ENCODE peak calls at places on chromosome 16, in ten cellular contexts. One of them, this sample, is unnamed.

GRCh38 chr16:54239441-54239840 is 47.1 kb downstream of the IRX3 start:
- DNase-seq in H1: no peak
- DNase-seq in HepG2: no peak
- DNase-seq in tibial nerve: peak
- DNase-seq in lower leg skin: peak
- DNase-seq in prostate gland: no peak
- DNase-seq in heart left ventricle: peak
- DNase-seq in adrenal gland: no peak
- DNase-seq in transverse colon: no peak
- DNase-seq in suprapubic skin: no peak
- DNase-seq in this sample: no peak

GRCh38 chr16:57446530-57447141 is 549 bp downstream of the CIAPIN1 start:
- DNase-seq in HepG2: no peak
- DNase-seq in heart left ventricle: peak
- DNase-seq in suprapubic skin: peak
- DNase-seq in tibial nerve: peak
- DNase-seq in adrenal gland: peak
- DNase-seq in H1: no peak
- DNase-seq in lower leg skin: peak
- DNase-seq in transverse colon: peak
- DNase-seq in prostate gland: no peak
- DNase-seq in this sample: peak

GRCh38 chr16:59697746-59698145 is 963.6 kb upstream of the GOT2 start:
- DNase-seq in suprapubic skin: no peak
- DNase-seq in adrenal gland: no peak
- DNase-seq in heart left ventricle: no peak
- DNase-seq in lower leg skin: no peak
- DNase-seq in tibial nerve: no peak
- DNase-seq in transverse colon: no peak
- DNase-seq in H1: no peak
- DNase-seq in HepG2: no peak
- DNase-seq in prostate gland: no peak
- DNase-seq in this sample: no peak

GRCh38 chr16:27945233-27945975 is 118.1 kb downstream of the GSG1L start:
- DNase-seq in heart left ventricle: no peak
- DNase-seq in adrenal gland: no peak
- DNase-seq in prostate gland: no peak
- DNase-seq in tibial nerve: no peak
- DNase-seq in HepG2: no peak
- DNase-seq in transverse colon: no peak
- DNase-seq in suprapubic skin: peak
- DNase-seq in H1: peak
- DNase-seq in lower leg skin: no peak
- DNase-seq in this sample: no peak

GRCh38 chr16:677306-678190 is 2.1 kb downstream of the RHBDL1 start:
- DNase-seq in transverse colon: no peak
- DNase-seq in HepG2: no peak
- DNase-seq in suprapubic skin: no peak
- DNase-seq in lower leg skin: no peak
- DNase-seq in H1: peak
- DNase-seq in heart left ventricle: no peak
- DNase-seq in adrenal gland: no peak
- DNase-seq in prostate gland: no peak
- DNase-seq in tibial nerve: no peak
- DNase-seq in this sample: no peak

GRCh38 chr16:79826732-79827514 is 226.4 kb upstream of the MAF start:
- DNase-seq in suprapubic skin: no peak
- DNase-seq in tibial nerve: no peak
- DNase-seq in adrenal gland: no peak
- DNase-seq in heart left ventricle: no peak
- DNase-seq in transverse colon: no peak
- DNase-seq in prostate gland: no peak
- DNase-seq in lower leg skin: no peak
- DNase-seq in H1: no peak
- DNase-seq in HepG2: no peak
- DNase-seq in this sample: no peak

GRCh38 chr16:12677472-12677871 is 126.2 kb downstream of the CPPED1 start:
- DNase-seq in lower leg skin: no peak
- DNase-seq in suprapubic skin: no peak
- DNase-seq in adrenal gland: no peak
- DNase-seq in transverse colon: no peak
- DNase-seq in prostate gland: no peak
- DNase-seq in HepG2: no peak
- DNase-seq in H1: no peak
- DNase-seq in heart left ventricle: no peak
- DNase-seq in tibial nerve: no peak
- DNase-seq in this sample: no peak

GRCh38 chr16:75110637-75111513 is 5.7 kb downstream of the LDHD start:
- DNase-seq in prostate gland: peak
- DNase-seq in H1: peak
- DNase-seq in transverse colon: peak
- DNase-seq in suprapubic skin: peak
- DNase-seq in HepG2: peak
- DNase-seq in heart left ventricle: peak
- DNase-seq in tibial nerve: peak
- DNase-seq in adrenal gland: peak
- DNase-seq in lower leg skin: peak
- DNase-seq in this sample: peak

GRCh38 chr16:67672306-67672705 is 5.7 kb downstream of the C16orf86 start:
- DNase-seq in transverse colon: no peak
- DNase-seq in H1: no peak
- DNase-seq in adrenal gland: peak
- DNase-seq in heart left ventricle: no peak
- DNase-seq in prostate gland: no peak
- DNase-seq in suprapubic skin: no peak
- DNase-seq in HepG2: no peak
- DNase-seq in tibial nerve: no peak
- DNase-seq in lower leg skin: no peak
- DNase-seq in this sample: peak

GRCh38 chr16:30659507-30660423 is 1.5 kb downstream of the FBRS start:
- DNase-seq in suprapubic skin: no peak
- DNase-seq in heart left ventricle: peak
- DNase-seq in H1: no peak
- DNase-seq in adrenal gland: peak
- DNase-seq in lower leg skin: no peak
- DNase-seq in tibial nerve: no peak
- DNase-seq in prostate gland: peak
- DNase-seq in HepG2: no peak
- DNase-seq in transverse colon: peak
- DNase-seq in this sample: no peak

GRCh38 chr16:15509593-15510520 is 75.5 kb downstream of the BMERB1 start:
- DNase-seq in lower leg skin: no peak
- DNase-seq in H1: peak
- DNase-seq in heart left ventricle: no peak
- DNase-seq in tibial nerve: no peak
- DNase-seq in adrenal gland: no peak
- DNase-seq in prostate gland: no peak
- DNase-seq in transverse colon: no peak
- DNase-seq in suprapubic skin: no peak
- DNase-seq in HepG2: no peak
- DNase-seq in this sample: no peak

GRCh38 chr16:27111486-27111885 is 44.8 kb downstream of the C16orf82 start:
- DNase-seq in tibial nerve: no peak
- DNase-seq in HepG2: no peak
- DNase-seq in prostate gland: no peak
- DNase-seq in adrenal gland: no peak
- DNase-seq in H1: no peak
- DNase-seq in suprapubic skin: no peak
- DNase-seq in lower leg skin: peak
- DNase-seq in transverse colon: no peak
- DNase-seq in heart left ventricle: no peak
- DNase-seq in this sample: no peak

GRCh38 chr16:69393898-69394849 is 8.4 kb upstream of the TERF2 start:
- DNase-seq in tibial nerve: no peak
- DNase-seq in lower leg skin: no peak
- DNase-seq in suprapubic skin: no peak
- DNase-seq in H1: no peak
- DNase-seq in HepG2: no peak
- DNase-seq in prostate gland: no peak
- DNase-seq in adrenal gland: no peak
- DNase-seq in heart left ventricle: no peak
- DNase-seq in transverse colon: no peak
- DNase-seq in this sample: no peak

GRCh38 chr16:1826691-1827573 is at the start of the genes FAHD1 and HAGH:
- DNase-seq in prostate gland: peak
- DNase-seq in transverse colon: peak
- DNase-seq in H1: peak
- DNase-seq in adrenal gland: peak
- DNase-seq in heart left ventricle: peak
- DNase-seq in suprapubic skin: peak
- DNase-seq in HepG2: peak
- DNase-seq in lower leg skin: peak
- DNase-seq in tibial nerve: peak
- DNase-seq in this sample: peak
- TF ChIP-seq POLR2A in prostate gland: peak
- TF ChIP-seq POLR2A in transverse colon: peak
- TF ChIP-seq POLR2A in H1: peak
- TF ChIP-seq POLR2A in adrenal gland: no peak
- TF ChIP-seq POLR2A in heart left ventricle: no peak
- TF ChIP-seq POLR2A in suprapubic skin: no peak
- TF ChIP-seq POLR2A in HepG2: peak
- TF ChIP-seq POLR2A in lower leg skin: no peak
- TF ChIP-seq POLR2A in tibial nerve: no peak
- TF ChIP-seq POLR2A in this sample: peak

DNA sequence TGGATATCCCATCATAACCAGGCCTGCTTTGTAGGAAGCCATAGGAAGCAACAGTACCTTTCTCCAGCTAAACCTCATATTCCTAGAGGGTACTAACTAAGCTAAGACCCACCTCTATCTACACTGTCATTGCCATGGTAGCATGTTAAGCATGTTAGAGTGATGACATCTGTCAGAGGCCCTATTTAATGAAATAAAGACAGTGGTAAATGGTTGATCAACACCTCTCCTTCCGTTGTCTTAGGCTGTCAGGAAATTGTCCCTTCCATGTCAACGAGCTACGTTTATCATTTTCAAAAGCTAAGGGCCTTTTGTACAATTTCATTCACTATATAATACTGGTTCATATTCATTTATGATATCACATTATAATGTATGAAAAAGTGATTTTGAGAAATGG is 251.1 kb upstream of the PSMD7 start:
- DNase-seq in transverse colon: no peak
- DNase-seq in lower leg skin: no peak
- DNase-seq in H1: no peak
- DNase-seq in suprapubic skin: no peak
- DNase-seq in HepG2: no peak
- DNase-seq in prostate gland: no peak
- DNase-seq in heart left ventricle: no peak
- DNase-seq in tibial nerve: no peak
- DNase-seq in adrenal gland: no peak
- DNase-seq in this sample: no peak
- TF ChIP-seq POLR2A in transverse colon: no peak
- TF ChIP-seq POLR2A in lower leg skin: no peak
- TF ChIP-seq POLR2A in H1: no peak
- TF ChIP-seq POLR2A in suprapubic skin: no peak
- TF ChIP-seq POLR2A in HepG2: no peak
- TF ChIP-seq POLR2A in prostate gland: no peak
- TF ChIP-seq POLR2A in heart left ventricle: no peak
- TF ChIP-seq POLR2A in tibial nerve: no peak
- TF ChIP-seq POLR2A in adrenal gland: no peak
- TF ChIP-seq POLR2A in this sample: no peak

GRCh38 chr16:65779196-65779595 is 587.3 kb upstream of the CDH5 start:
- DNase-seq in heart left ventricle: no peak
- DNase-seq in suprapubic skin: no peak
- DNase-seq in H1: no peak
- DNase-seq in HepG2: no peak
- DNase-seq in tibial nerve: no peak
- DNase-seq in adrenal gland: no peak
- DNase-seq in lower leg skin: peak
- DNase-seq in prostate gland: no peak
- DNase-seq in transverse colon: no peak
- DNase-seq in this sample: no peak
- TF ChIP-seq POLR2A in heart left ventricle: no peak
- TF ChIP-seq POLR2A in suprapubic skin: no peak
- TF ChIP-seq POLR2A in H1: no peak
- TF ChIP-seq POLR2A in HepG2: no peak
- TF ChIP-seq POLR2A in tibial nerve: no peak
- TF ChIP-seq POLR2A in adrenal gland: no peak
- TF ChIP-seq POLR2A in lower leg skin: no peak
- TF ChIP-seq POLR2A in prostate gland: no peak
- TF ChIP-seq POLR2A in transverse colon: no peak
- TF ChIP-seq POLR2A in this sample: no peak

GRCh38 chr16:58684001-58684353 is 593 bp downstream of the SLC38A7 start:
- DNase-seq in HepG2: no peak
- DNase-seq in transverse colon: no peak
- DNase-seq in adrenal gland: peak
- DNase-seq in prostate gland: no peak
- DNase-seq in tibial nerve: no peak
- DNase-seq in lower leg skin: no peak
- DNase-seq in suprapubic skin: no peak
- DNase-seq in H1: no peak
- DNase-seq in heart left ventricle: peak
- DNase-seq in this sample: no peak

GRCh38 chr16:58685084-58685449 is 497 bp upstream of the SLC38A7 start:
- DNase-seq in lower leg skin: no peak
- DNase-seq in tibial nerve: no peak
- DNase-seq in suprapubic skin: no peak
- DNase-seq in heart left ventricle: no peak
- DNase-seq in adrenal gland: no peak
- DNase-seq in HepG2: peak
- DNase-seq in H1: no peak
- DNase-seq in prostate gland: no peak
- DNase-seq in transverse colon: no peak
- DNase-seq in this sample: no peak

GRCh38 chr16:58679763-58680162 is 4.8 kb downstream of the SLC38A7 start:
- DNase-seq in H1: no peak
- DNase-seq in suprapubic skin: no peak
- DNase-seq in heart left ventricle: no peak
- DNase-seq in adrenal gland: no peak
- DNase-seq in prostate gland: no peak
- DNase-seq in transverse colon: no peak
- DNase-seq in tibial nerve: no peak
- DNase-seq in HepG2: no peak
- DNase-seq in lower leg skin: no peak
- DNase-seq in this sample: no peak

GRCh38 chr16:58678716-58679115 is 5.9 kb downstream of the SLC38A7 start:
- DNase-seq in heart left ventricle: peak
- DNase-seq in HepG2: no peak
- DNase-seq in prostate gland: peak
- DNase-seq in lower leg skin: no peak
- DNase-seq in suprapubic skin: no peak
- DNase-seq in adrenal gland: peak
- DNase-seq in transverse colon: no peak
- DNase-seq in tibial nerve: no peak
- DNase-seq in H1: no peak
- DNase-seq in this sample: peak

DNA sequence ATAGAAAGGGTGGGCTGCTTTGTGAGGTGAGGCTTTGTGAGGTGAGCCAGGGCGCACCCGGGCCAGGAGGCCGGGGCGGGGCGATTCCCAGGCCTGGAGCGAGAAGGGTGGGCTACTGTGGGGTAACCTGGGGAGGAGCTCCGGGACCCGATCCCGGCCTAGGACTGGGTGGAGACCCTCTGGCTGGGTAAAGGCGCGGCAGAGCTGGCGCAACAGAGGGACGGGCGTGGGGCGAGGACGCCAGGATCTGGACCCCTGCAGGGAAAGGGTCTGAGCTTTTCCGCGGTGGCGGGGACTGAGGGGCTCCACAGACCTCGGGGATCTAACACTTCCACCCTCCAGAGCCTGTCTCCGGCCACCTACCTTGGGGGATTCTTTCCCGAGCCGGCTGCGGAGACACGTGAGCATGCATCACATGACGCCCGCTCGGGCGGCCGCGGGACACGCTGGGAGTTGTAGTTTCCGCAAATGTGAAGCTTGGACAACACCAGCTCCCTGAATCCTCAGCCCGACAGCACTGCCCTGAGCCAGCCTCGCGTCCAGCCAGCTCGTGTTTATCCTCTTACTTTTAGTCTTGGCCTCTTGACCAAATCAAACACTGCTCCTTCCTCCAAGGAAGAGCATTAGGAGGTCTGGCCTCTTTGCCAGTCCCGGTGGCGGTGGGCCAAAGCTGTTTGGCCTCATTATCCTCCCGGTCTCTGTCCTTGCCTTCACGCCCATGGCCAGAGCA is at the start of gene SLC38A7:
- DNase-seq in lower leg skin: peak
- DNase-seq in suprapubic skin: peak
- DNase-seq in transverse colon: peak
- DNase-seq in heart left ventricle: peak
- DNase-seq in H1: peak
- DNase-seq in tibial nerve: peak
- DNase-seq in adrenal gland: peak
- DNase-seq in prostate gland: peak
- DNase-seq in HepG2: peak
- DNase-seq in this sample: peak
- TF ChIP-seq POLR2A in lower leg skin: no peak
- TF ChIP-seq POLR2A in suprapubic skin: no peak
- TF ChIP-seq POLR2A in transverse colon: peak
- TF ChIP-seq POLR2A in heart left ventricle: no peak
- TF ChIP-seq POLR2A in H1: peak
- TF ChIP-seq POLR2A in tibial nerve: no peak
- TF ChIP-seq POLR2A in adrenal gland: no peak
- TF ChIP-seq POLR2A in prostate gland: peak
- TF ChIP-seq POLR2A in HepG2: peak
- TF ChIP-seq POLR2A in this sample: no peak

This sample was measured in H54.